ENCODE peak calls at places on chromosomes 1 and 21, in eight cellular contexts. N is NCI-H2171; M is NCI-H524; C is kidney; E is HEK293T; I is kidney tubule cell; T is cardiac muscle cell; B is stimulated activated CD8-positive, alpha-beta memory T cell treated with anti-CD3 and anti-CD28 coated beads, Interleukin-2, amount 100 ng/mL, for 48 hours. K is an unnamed sample.

GRCh38 chr1:119605686-119606085 is 42.4 kb downstream of the ZNF697 start:
- DNase-seq in N (no peak), M (no peak), C (no peak), E (no peak), I (peak; percentile 21), T (no peak), B (no peak), K (no peak)

GRCh38 chr1:179230251-179230650 is 774 bp upstream of the ABL2 start:
- DNase-seq in N (no peak), M (no peak), C (no peak), E (no peak), I (peak; percentile 14), T (no peak), B (no peak), K (no peak)

GRCh38 chr1:1356796-1357401 is 1.5 kb downstream of the MXRA8 start:
- DNase-seq in N (no peak), M (no peak), C (peak; percentile 78), E (no peak), I (no peak), T (no peak), B (no peak), K (no peak)

GRCh38 chr1:224873645-224874369 is 55.7 kb upstream of the DNAH14 start:
- DNase-seq in N (no peak), M (no peak), C (no peak), E (no peak), I (peak; percentile 25), T (no peak), B (no peak), K (no peak)

GRCh38 chr1:7613106-7613850 is 157.8 kb upstream of the VAMP3 start:
- DNase-seq in N (no peak), M (no peak), C (peak; percentile 54), E (no peak), I (no peak), T (no peak), B (no peak), K (no peak)

GRCh38 chr1:109796484-109797305 is 33.0 kb upstream of the EPS8L3 start:
- DNase-seq in N (no peak), M (no peak), C (no peak), E (no peak), I (no peak), T (no peak), B (no peak), K (no peak)

GRCh38 chr21:45912611-45913415 is 68.8 kb upstream of the COL6A1 start:
- DNase-seq in N (no peak), M (no peak), C (peak; percentile 73), E (no peak), I (no peak), T (no peak), B (no peak), K (no peak)

GRCh38 chr1:168408531-168409242 is 128.0 kb downstream of the TBX19 start:
- DNase-seq in N (no peak), M (no peak), C (no peak), E (no peak), I (peak; percentile 86), T (no peak), B (peak; percentile 36), K (no peak)

GRCh38 chr1:179034720-179035119 is 9.0 kb downstream of the FAM20B start:
- DNase-seq in N (no peak), M (no peak), C (no peak), E (no peak), I (peak; percentile 50), T (no peak), B (no peak), K (no peak)